ENCODE peak calls at places on chromosome 19, in four cellular contexts. Z is pancreas, W is kidney, U is SK-N-SH. H is an unnamed sample. For H3K4me1 and H3K36me3, the result is how much of the 10 kb centered on the place peaks cover.

GRCh38 chr19:2883686-2884439 is 16.7 kb downstream of the ZNF556 start:
- DNase-seq in Z (no peak), W (no peak), U (no peak), H (no peak)

GRCh38 chr19:718251-719024 is 9.7 kb downstream of the PALM start:
- DNase-seq in Z (no peak), W (peak), U (peak), H (no peak)

GRCh38 chr19:38656171-38656981 is 8.9 kb downstream of the ACTN4 start:
- DNase-seq in Z (no peak), W (no peak), U (no peak), H (no peak)

GRCh38 chr19:40249201-40249600 is 22.7 kb upstream of the CCNP start:
- DNase-seq in Z (no peak), W (peak), U (no peak), H (no peak)

GRCh38 chr19:50162988-50163387 is at the start of gene IZUMO2:
- DNase-seq in Z (no peak), W (peak), U (no peak), H (no peak)

GRCh38 chr19:892243-892996 is 567 bp downstream of the MED16 start:
- DNase-seq in Z (peak), W (no peak), U (peak), H (no peak)

GRCh38 chr19:2723345-2723715 is 2.2 kb upstream of the DIRAS1 start:
- DNase-seq in Z (no peak), W (no peak), U (no peak), H (no peak)

GRCh38 chr19:9566729-9567128 is 17.6 kb downstream of the ZNF121 start:
- DNase-seq in Z (no peak), W (no peak), U (no peak), H (no peak)

GRCh38 chr19:3873151-3873550 is 4.3 kb upstream of the ZFR2 start:
- DNase-seq in Z (no peak), W (no peak), U (peak), H (no peak)

GRCh38 chr19:39568604-39569003 is 28.6 kb upstream of the EID2 start:
- DNase-seq in Z (no peak), W (no peak), U (no peak), H (no peak)

GRCh38 chr19:16920816-16921529 is 32.2 kb downstream of the F2RL3 start:
- DNase-seq in Z (no peak), W (peak), U (no peak), H (no peak)

GRCh38 chr19:10454267-10454666 is 33.9 kb downstream of the PDE4A start:
- DNase-seq in Z (no peak), W (no peak), U (peak), H (no peak)

GRCh38 chr19:17348700-17349099 is 11.3 kb downstream of the GTPBP3 start:
- DNase-seq in Z (no peak), W (peak), U (peak), H (peak)

GRCh38 chr19:35044317-35045117 is 3.0 kb downstream of the HPN start:
- DNase-seq in Z (peak), W (no peak), U (peak), H (peak)
- H3K4me1 ChIP-seq in Z (under half), W (under half), U (under half), H (under half)

DNA sequence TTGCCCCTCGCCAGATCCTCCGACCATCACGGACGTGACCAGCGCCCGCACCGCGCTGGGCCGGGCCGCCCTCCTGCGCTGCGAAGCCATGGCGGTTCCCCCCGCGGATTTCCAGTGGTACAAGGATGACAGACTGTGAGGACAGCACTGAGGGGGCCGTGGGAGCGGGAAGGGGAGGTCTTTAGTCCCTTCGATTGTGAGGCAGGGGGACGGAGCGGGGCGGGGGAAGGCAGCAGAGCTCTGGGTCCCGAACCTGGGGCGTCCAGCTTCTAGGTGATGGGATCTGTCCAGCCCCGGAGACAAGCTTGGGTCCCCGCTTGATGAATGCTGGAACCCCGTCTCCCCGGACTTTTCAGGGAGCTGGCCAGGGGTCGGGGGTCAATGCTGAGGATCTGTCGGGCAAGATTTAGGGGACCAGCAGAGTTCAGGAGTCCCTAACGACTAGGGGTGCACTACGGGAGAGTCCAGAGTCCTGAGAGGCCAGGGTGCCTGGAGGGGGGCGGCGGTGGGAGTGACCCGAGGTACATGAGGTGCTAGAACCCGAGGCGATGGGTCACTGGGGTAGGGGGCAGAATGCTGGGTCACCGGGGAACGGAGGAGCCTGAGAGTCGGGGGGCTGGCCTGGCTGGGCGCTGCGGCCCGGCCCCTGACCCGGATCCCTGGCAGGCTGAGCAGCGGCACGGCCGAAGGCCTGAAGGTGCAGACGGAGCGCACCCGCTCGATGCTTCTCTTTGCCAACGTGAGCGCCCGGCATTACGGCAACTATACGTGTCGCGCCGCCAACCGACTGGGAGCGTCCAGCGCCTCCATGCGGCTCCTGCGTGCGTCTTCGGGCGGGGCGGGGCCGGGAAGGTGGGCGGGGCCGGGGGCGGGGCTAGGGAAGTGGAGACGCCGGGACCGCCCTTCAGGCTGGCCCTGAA is 14.6 kb downstream of the VSIG10L start:
- DNase-seq in Z (peak), W (no peak), U (no peak), H (no peak)
- TF ChIP-seq CTCF in Z (no peak), W (no peak), U (no peak), H (no peak)

DNA sequence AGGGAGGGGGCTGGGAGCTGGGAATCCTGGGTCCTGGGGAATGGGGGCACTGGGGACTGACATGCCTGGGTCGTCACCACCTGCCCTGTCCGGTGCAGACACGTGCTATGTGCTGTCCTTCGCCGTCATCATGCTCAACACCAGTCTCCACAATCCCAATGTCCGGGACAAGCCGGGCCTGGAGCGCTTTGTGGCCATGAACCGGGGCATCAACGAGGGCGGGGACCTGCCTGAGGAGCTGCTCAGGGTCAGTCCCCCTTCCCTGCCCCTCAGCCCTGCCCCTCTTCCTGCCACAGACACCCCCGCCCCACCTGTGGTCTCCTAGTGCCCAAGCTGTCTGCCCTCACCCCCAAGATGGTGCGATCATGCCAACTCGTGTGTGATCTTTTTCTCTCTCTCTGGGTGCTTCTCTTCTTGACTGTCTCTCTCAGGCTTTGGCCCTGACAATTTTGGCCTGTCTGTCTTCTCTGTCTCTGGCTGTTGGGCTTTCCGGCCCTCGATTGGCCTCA is 5.0 kb downstream of the CYTH2 start:
- DNase-seq in Z (peak), W (no peak), U (no peak), H (no peak)
- H3K36me3 ChIP-seq in Z (under half), W (under half), U (under half), H (half or more)

GRCh38 chr19:5956728-5957127 is 21.2 kb downstream of the RANBP3 start:
- DNase-seq in Z (no peak), W (peak), U (no peak), H (no peak)
- H3K4me1 ChIP-seq in Z (half or more), W (under half), U (half or more), H (under half)